ENCODE peak calls at places on chromosomes 16 and 17, in eight cellular contexts. Z is Calu3, O is prostate gland, L is lower lobe of right lung, J is AG04450, R is lower leg skin, M is Caco-2, C is tibial nerve. F is an unnamed sample.

GRCh38 chr17:74148446-74148845 is 55.0 kb upstream of the RPL38 start:
- DNase-seq in Z (no peak), O (no peak), L (no peak), J (no peak), R (peak), M (no peak), C (no peak), F (no peak)

GRCh38 chr16:29307598-29308507 is 98.7 kb downstream of the NPIPB11 start:
- DNase-seq in Z (no peak), O (no peak), L (no peak), J (no peak), R (peak), M (no peak), C (no peak), F (no peak)

GRCh38 chr16:29810699-29811169 is 1.3 kb upstream of the PRRT2 start:
- DNase-seq in Z (no peak), O (no peak), L (no peak), J (no peak), R (no peak), M (no peak), C (no peak), F (no peak)

GRCh38 chr17:39950871-39951348 is 11.9 kb upstream of the GSDMA start:
- DNase-seq in Z (peak), O (no peak), L (no peak), J (no peak), R (no peak), M (no peak), C (no peak), F (no peak)

GRCh38 chr16:79850348-79850747 is 249.8 kb upstream of the MAF start:
- DNase-seq in Z (no peak), O (peak), L (no peak), J (no peak), R (no peak), M (no peak), C (no peak), F (no peak)

GRCh38 chr17:9529033-9529748 is 46.4 kb downstream of the STX8 start:
- DNase-seq in Z (no peak), O (no peak), L (no peak), J (no peak), R (no peak), M (no peak), C (no peak), F (peak)

GRCh38 chr17:59753522-59754467 is 46.3 kb downstream of the VMP1 start:
- DNase-seq in Z (peak), O (peak), L (no peak), J (peak), R (no peak), M (peak), C (no peak), F (peak)

GRCh38 chr16:27980919-27981670 is 82.4 kb downstream of the GSG1L start:
- DNase-seq in Z (no peak), O (no peak), L (no peak), J (no peak), R (peak), M (no peak), C (no peak), F (no peak)

GRCh38 chr16:79253100-79253631 is 347.4 kb downstream of the MAF start:
- DNase-seq in Z (no peak), O (no peak), L (no peak), J (no peak), R (peak), M (peak), C (peak), F (no peak)

GRCh38 chr17:80384078-80384960 is 30.6 kb upstream of the ENDOV start:
- DNase-seq in Z (no peak), O (no peak), L (no peak), J (no peak), R (no peak), M (no peak), C (no peak), F (no peak)

GRCh38 chr17:58082870-58083490 is at the start of gene DYNLL2:
- DNase-seq in Z (peak), O (peak), L (peak), J (peak), R (peak), M (peak), C (peak), F (peak)

GRCh38 chr17:20234266-20234665 is 225.1 kb downstream of the SPECC1 start:
- DNase-seq in Z (no peak), O (no peak), L (no peak), J (no peak), R (no peak), M (no peak), C (no peak), F (no peak)

GRCh38 chr16:81035975-81036750 is 521 bp downstream of the ATMIN start:
- DNase-seq in Z (peak), O (peak), L (peak), J (no peak), R (no peak), M (peak), C (no peak), F (peak)

GRCh38 chr17:62140836-62141235 is 75.8 kb upstream of the MED13 start:
- DNase-seq in Z (no peak), O (no peak), L (peak), J (no peak), R (no peak), M (no peak), C (no peak), F (no peak)

GRCh38 chr16:29994613-29995329 is 646 bp downstream of the HIRIP3 start:
- DNase-seq in Z (peak), O (no peak), L (no peak), J (no peak), R (no peak), M (peak), C (no peak), F (peak)

GRCh38 chr17:7688808-7689316 is 585 bp downstream of the WRAP53 start:
- DNase-seq in Z (no peak), O (no peak), L (no peak), J (no peak), R (no peak), M (no peak), C (no peak), F (no peak)

GRCh38 chr17:55394357-55395021 is 27.1 kb downstream of the MMD start:
- DNase-seq in Z (no peak), O (no peak), L (no peak), J (no peak), R (no peak), M (peak), C (no peak), F (no peak)

GRCh38 chr16:27847030-27847550 is 216.4 kb downstream of the GSG1L start:
- DNase-seq in Z (no peak), O (no peak), L (no peak), J (no peak), R (peak), M (no peak), C (no peak), F (no peak)

GRCh38 chr17:28550858-28551257 is 1.6 kb downstream of the UNC119 start:
- DNase-seq in Z (no peak), O (no peak), L (no peak), J (no peak), R (no peak), M (no peak), C (no peak), F (no peak)

GRCh38 chr17:3032258-3033247 is 30.9 kb downstream of the OR1D5 start:
- DNase-seq in Z (no peak), O (no peak), L (peak), J (no peak), R (peak), M (no peak), C (no peak), F (no peak)

GRCh38 chr17:38867179-38867994 is 2.5 kb upstream of the LASP1 start:
- DNase-seq in Z (peak), O (no peak), L (no peak), J (no peak), R (peak), M (peak), C (no peak), F (no peak)

GRCh38 chr17:28515518-28515917 is 9.4 kb downstream of the FOXN1 start:
- DNase-seq in Z (no peak), O (no peak), L (no peak), J (no peak), R (no peak), M (no peak), C (no peak), F (no peak)

GRCh38 chr17:48555616-48556533 is 11.0 kb upstream of the HOXB2 start:
- DNase-seq in Z (no peak), O (peak), L (no peak), J (no peak), R (no peak), M (peak), C (no peak), F (no peak)

GRCh38 chr16:11088432-11088794 is 144.0 kb downstream of the CLEC16A start:
- DNase-seq in Z (no peak), O (no peak), L (no peak), J (no peak), R (no peak), M (no peak), C (no peak), F (no peak)

GRCh38 chr17:61139219-61139618 is 260.4 kb upstream of the TBX2 start:
- DNase-seq in Z (no peak), O (no peak), L (no peak), J (peak), R (no peak), M (no peak), C (no peak), F (peak)

GRCh38 chr17:1201132-1201702 is 21.4 kb upstream of the ABR start:
- DNase-seq in Z (no peak), O (no peak), L (no peak), J (no peak), R (no peak), M (no peak), C (no peak), F (no peak)

GRCh38 chr17:49016775-49017463 is 19.7 kb downstream of the IGF2BP1 start:
- DNase-seq in Z (peak), O (peak), L (no peak), J (peak), R (peak), M (no peak), C (no peak), F (no peak)

GRCh38 chr17:10743316-10744009 is 13.6 kb upstream of the TMEM220 start:
- DNase-seq in Z (no peak), O (no peak), L (no peak), J (no peak), R (peak), M (no peak), C (no peak), F (no peak)

GRCh38 chr17:63751806-63752205 is 10.2 kb upstream of the STRADA start:
- DNase-seq in Z (no peak), O (no peak), L (no peak), J (no peak), R (no peak), M (no peak), C (no peak), F (peak)

GRCh38 chr17:16255481-16255901 is 38.5 kb downstream of the PIGL start:
- DNase-seq in Z (no peak), O (peak), L (peak), J (no peak), R (no peak), M (no peak), C (no peak), F (no peak)

GRCh38 chr17:79645777-79646088 is 34.9 kb upstream of the RBFOX3 start:
- DNase-seq in Z (no peak), O (no peak), L (no peak), J (no peak), R (peak), M (no peak), C (no peak), F (no peak)

GRCh38 chr17:51103050-51103449 is 17.6 kb downstream of the SPAG9 start:
- DNase-seq in Z (no peak), O (no peak), L (no peak), J (no peak), R (no peak), M (no peak), C (no peak), F (no peak)
- TF ChIP-seq CTCF in Z (no peak), O (no peak), L (no peak), J (no peak), R (no peak), M (no peak), C (no peak), F (no peak)

GRCh38 chr16:51815527-51815926 is 664.5 kb upstream of the SALL1 start:
- DNase-seq in Z (no peak), O (no peak), L (no peak), J (no peak), R (no peak), M (no peak), C (no peak), F (no peak)

GRCh38 chr16:51812945-51813344 is 661.9 kb upstream of the SALL1 start:
- DNase-seq in Z (no peak), O (no peak), L (no peak), J (no peak), R (no peak), M (no peak), C (no peak), F (no peak)

GRCh38 chr16:51814617-51815016 is 663.5 kb upstream of the SALL1 start:
- DNase-seq in Z (no peak), O (no peak), L (no peak), J (no peak), R (no peak), M (no peak), C (no peak), F (no peak)

GRCh38 chr16:51816929-51817328 is 665.9 kb upstream of the SALL1 start:
- DNase-seq in Z (no peak), O (no peak), L (no peak), J (no peak), R (no peak), M (no peak), C (no peak), F (no peak)

GRCh38 chr16:51813609-51814008 is 662.5 kb upstream of the SALL1 start:
- DNase-seq in Z (no peak), O (no peak), L (no peak), J (no peak), R (no peak), M (peak), C (no peak), F (no peak)
- TF ChIP-seq CTCF in Z (no peak), O (no peak), L (no peak), J (peak), R (no peak), M (no peak), C (no peak), F (no peak)

GRCh38 chr16:3131755-3132377 is 3.0 kb upstream of the ZNF213 start:
- DNase-seq in Z (peak), O (no peak), L (no peak), J (no peak), R (no peak), M (peak), C (no peak), F (no peak)

GRCh38 chr16:3138342-3138741 is 3.5 kb downstream of the ZNF213 start:
- DNase-seq in Z (no peak), O (no peak), L (peak), J (no peak), R (no peak), M (no peak), C (no peak), F (no peak)

GRCh38 chr16:3137267-3137666 is 2.4 kb downstream of the ZNF213 start:
- DNase-seq in Z (no peak), O (no peak), L (peak), J (no peak), R (no peak), M (no peak), C (no peak), F (no peak)

GRCh38 chr16:3135120-3135715 is 389 bp downstream of the ZNF213 start:
- DNase-seq in Z (no peak), O (no peak), L (no peak), J (no peak), R (no peak), M (no peak), C (no peak), F (no peak)

DNA sequence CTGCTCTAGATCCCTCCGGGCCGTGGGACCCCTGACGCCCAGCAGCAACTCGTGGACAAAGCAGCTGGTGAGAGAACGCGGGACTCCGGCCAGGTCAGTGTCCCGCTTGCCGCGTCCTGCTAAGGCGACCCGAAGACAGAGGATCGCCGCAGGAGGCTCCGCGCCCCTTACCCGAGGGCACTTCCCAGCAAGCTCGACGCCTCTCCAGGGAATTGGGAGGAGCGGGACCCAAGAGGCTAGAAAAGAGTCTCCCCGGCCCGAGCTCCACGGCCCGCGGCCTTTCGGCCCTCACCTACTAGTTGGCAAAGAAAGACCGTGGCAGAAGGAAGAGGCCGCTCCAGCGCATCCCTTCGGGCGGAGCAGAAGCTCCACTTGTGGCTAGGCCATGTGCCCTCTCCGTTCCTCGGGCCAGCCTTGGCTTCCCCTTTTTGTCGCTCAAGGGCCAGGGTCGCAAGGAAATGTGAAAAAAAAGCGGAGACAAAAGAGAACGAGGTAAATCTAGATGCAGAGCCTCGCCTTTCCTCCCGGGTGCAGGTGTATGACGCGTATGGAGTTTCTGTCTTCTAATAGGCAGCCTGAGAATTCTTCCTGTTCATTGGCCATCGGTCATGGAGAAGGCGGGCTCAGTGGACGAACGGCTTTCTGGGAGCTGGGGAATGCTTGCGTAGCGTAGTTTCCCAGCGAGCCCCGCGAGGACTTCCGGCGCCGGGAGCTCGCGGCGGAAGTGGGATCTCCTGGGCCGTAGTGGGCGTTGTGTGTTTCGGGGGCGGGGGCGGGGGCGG is at the start of gene ZNF213:
- DNase-seq in Z (peak), O (peak), L (peak), J (peak), R (peak), M (peak), C (peak), F (peak)
- TF ChIP-seq CTCF in Z (no peak), O (no peak), L (no peak), J (no peak), R (no peak), M (no peak), C (no peak), F (no peak)

GRCh38 chr17:50114849-50115357 is 15.1 kb downstream of the SAMD14 start:
- DNase-seq in Z (peak), O (no peak), L (no peak), J (no peak), R (no peak), M (peak), C (no peak), F (peak)
- TF ChIP-seq CTCF in Z (peak), O (no peak), L (peak), J (peak), R (no peak), M (peak), C (peak), F (peak)

F was measured in GM10248.